ENCODE peak calls at places on chromosomes 11 and 22, in five cellular contexts. O is GM12865; U is activated CD4-positive, alpha-beta T cell treated with anti-CD3 and anti-CD28 coated beads for 48 hours; C is Kasumi-1; N is iris pigment epithelial cell. I is an unnamed sample.

GRCh38 chr11:8219257-8220021 is 44.2 kb downstream of the LMO1 start:
- DNase-seq in O (peak; percentile 60), C (peak; percentile 43), N (peak; percentile 69), U (peak; percentile 42), I (no peak)

GRCh38 chr11:62472063-62472884 is 53.4 kb downstream of the SCGB1A1 start:
- DNase-seq in U (no peak), N (no peak), C (no peak), O (no peak), I (no peak)

GRCh38 chr11:26806209-26806608 is 84.3 kb upstream of the SLC5A12 start:
- DNase-seq in O (no peak), N (peak; percentile 71), U (no peak), C (no peak), I (peak; percentile 27)

GRCh38 chr11:122628691-122629555 is 26.6 kb upstream of the UBASH3B start:
- DNase-seq in U (peak; percentile 79), N (peak; percentile 68), C (peak; percentile 95), O (peak; percentile 58), I (no peak)

GRCh38 chr11:134468081-134468668 is 56.1 kb upstream of the B3GAT1 start:
- DNase-seq in C (no peak), U (no peak), N (no peak), O (no peak), I (no peak)

GRCh38 chr11:125923012-125923579 is 18.8 kb downstream of the DDX25 start:
- DNase-seq in O (peak; percentile 75), C (peak; percentile 84), U (peak; percentile 72), N (peak; percentile 70), I (peak; percentile 9)

GRCh38 chr11:109884501-109884900 is 208.7 kb upstream of the ZC3H12C start:
- DNase-seq in U (no peak), N (no peak), C (no peak), O (no peak), I (no peak)

GRCh38 chr11:62961017-62961416 is 23.8 kb downstream of the SLC22A6 start:
- DNase-seq in C (no peak), U (no peak), O (no peak), N (no peak), I (no peak)

GRCh38 chr11:62664405-62665074 is 470 bp downstream of the C11orf98 start:
- DNase-seq in N (peak; percentile 58), O (peak; percentile 86), U (peak; percentile 67), C (peak; percentile 77), I (no peak)

GRCh38 chr11:114162719-114163123 is 103.2 kb downstream of the ZBTB16 start:
- DNase-seq in O (no peak), N (peak; percentile 99), U (no peak), C (no peak), I (peak; percentile 92)

GRCh38 chr22:49948958-49949913 is 11.3 kb upstream of the PIM3 start:
- DNase-seq in O (no peak), U (no peak), C (no peak), N (no peak), I (no peak)

GRCh38 chr11:125441648-125442410 is 54.2 kb downstream of the FEZ1 start:
- DNase-seq in U (no peak), C (no peak), N (no peak), O (no peak), I (no peak)

GRCh38 chr11:3802016-3802790 is 4.8 kb upstream of the NUP98 start:
- DNase-seq in O (no peak), C (no peak), U (no peak), N (no peak), I (no peak)

GRCh38 chr11:48073031-48073861 is 92.9 kb downstream of the PTPRJ start:
- DNase-seq in U (no peak), C (no peak), O (no peak), N (no peak), I (no peak)

GRCh38 chr11:37946155-37946766 is 1348.2 kb upstream of the RAG2 start:
- DNase-seq in N (peak; percentile 61), C (peak; percentile 78), U (peak; percentile 13), O (peak; percentile 40), I (no peak)

GRCh38 chr11:124946735-124947141 is 7.3 kb upstream of the CCDC15 start:
- DNase-seq in O (no peak), U (no peak), C (no peak), N (no peak), I (peak; percentile 38)

GRCh38 chr11:65912840-65913239 is 6.0 kb downstream of the C11orf68 start:
- DNase-seq in C (no peak), U (no peak), N (peak; percentile 86), O (peak; percentile 59), I (no peak)

GRCh38 chr11:8103909-8104308 is 22.9 kb downstream of the TUB start:
- DNase-seq in C (no peak), N (no peak), O (no peak), U (no peak), I (no peak)

GRCh38 chr22:30866811-30867271 is 101.7 kb downstream of the MORC2 start:
- DNase-seq in C (no peak), O (peak; percentile 9), N (no peak), U (no peak), I (no peak)

GRCh38 chr11:35822815-35823495 is 120.9 kb upstream of the LDLRAD3 start:
- DNase-seq in O (no peak), N (peak; percentile 24), C (no peak), U (no peak), I (no peak)

I was measured in BJ.